ENCODE peak calls at places on chromosomes 16 and 17, in six cellular contexts. E, H, T, L, B and K are unnamed samples. For H3K4me1 and H3K9me3, the result is how much of the 10 kb centered on the place peaks cover.

GRCh38 chr17:47875011-47875471 is 21.0 kb upstream of the SP2 start:
- DNase-seq in E (no peak), H (no peak), T (no peak), L (no peak), B (no peak), K (no peak)

GRCh38 chr16:27739606-27740357 is 189.8 kb downstream of the KATNIP start:
- DNase-seq in E (no peak), H (no peak), T (no peak), L (no peak), B (no peak), K (no peak)

GRCh38 chr16:89040861-89041570 is 52.6 kb upstream of the ACSF3 start:
- DNase-seq in E (peak), H (no peak), T (no peak), L (no peak), B (no peak), K (no peak)

GRCh38 chr16:4686497-4687210 is 6.7 kb upstream of the NUDT16L1 start:
- DNase-seq in E (no peak), H (no peak), T (no peak), L (no peak), B (no peak), K (no peak)

GRCh38 chr17:74478369-74479100 is 12.1 kb downstream of the CD300A start:
- DNase-seq in E (peak), H (no peak), T (no peak), L (no peak), B (peak), K (no peak)

GRCh38 chr17:17403899-17404576 is 72.8 kb upstream of the MED9 start:
- DNase-seq in E (no peak), H (no peak), T (no peak), L (no peak), B (no peak), K (no peak)

GRCh38 chr16:55508941-55509920 is at the start of gene LPCAT2:
- DNase-seq in E (peak), H (no peak), T (no peak), L (no peak), B (peak), K (peak)

GRCh38 chr16:87461466-87461975 is 31.3 kb downstream of the ZCCHC14 start:
- DNase-seq in E (peak), H (peak), T (peak), L (peak), B (peak), K (no peak)

GRCh38 chr17:79626156-79626890 is 15.5 kb upstream of the RBFOX3 start:
- DNase-seq in E (peak), H (peak), T (peak), L (no peak), B (peak), K (peak)

GRCh38 chr17:19876524-19877161 is 8.9 kb upstream of the ULK2 start:
- DNase-seq in E (peak), H (no peak), T (peak), L (no peak), B (peak), K (no peak)

GRCh38 chr17:15377608-15378007 is 36.2 kb upstream of the TEKT3 start:
- DNase-seq in E (no peak), H (no peak), T (no peak), L (no peak), B (no peak), K (peak)

GRCh38 chr17:45302649-45303173 is 14.1 kb downstream of the MAP3K14 start:
- DNase-seq in E (no peak), H (no peak), T (no peak), L (no peak), B (no peak), K (no peak)

GRCh38 chr16:27474921-27475320 is 72.9 kb downstream of the IL21R start:
- DNase-seq in E (peak), H (no peak), T (no peak), L (no peak), B (no peak), K (no peak)

GRCh38 chr17:76132574-76133338 is 8.3 kb downstream of the FOXJ1 start:
- DNase-seq in E (no peak), H (no peak), T (no peak), L (no peak), B (peak), K (no peak)

GRCh38 chr16:89319883-89320716 is 102.6 kb downstream of the ZNF778 start:
- DNase-seq in E (peak), H (no peak), T (no peak), L (peak), B (no peak), K (no peak)

GRCh38 chr16:84526794-84527485 is 22.5 kb upstream of the MEAK7 start:
- DNase-seq in E (peak), H (no peak), T (no peak), L (no peak), B (no peak), K (no peak)

GRCh38 chr17:59165933-59166342 is 10.4 kb downstream of the PRR11 start:
- DNase-seq in E (no peak), H (peak), T (no peak), L (no peak), B (no peak), K (no peak)

GRCh38 chr17:73613947-73614655 is 30.1 kb downstream of the SDK2 start:
- DNase-seq in E (no peak), H (no peak), T (no peak), L (no peak), B (no peak), K (no peak)

GRCh38 chr16:48013476-48013875 is 142.3 kb downstream of the ABCC12 start:
- DNase-seq in E (no peak), H (peak), T (no peak), L (no peak), B (no peak), K (no peak)

GRCh38 chr16:85851034-85851780 is 47.8 kb upstream of the IRF8 start:
- DNase-seq in E (no peak), H (no peak), T (no peak), L (no peak), B (no peak), K (no peak)

GRCh38 chr16:80323187-80323807 is 217.5 kb upstream of the DYNLRB2 start:
- DNase-seq in E (no peak), H (no peak), T (no peak), L (no peak), B (no peak), K (peak)

GRCh38 chr17:66268247-66268927 is 34.0 kb upstream of the PRKCA start:
- DNase-seq in E (no peak), H (no peak), T (no peak), L (no peak), B (no peak), K (no peak)

GRCh38 chr17:28053044-28053670 is 10.7 kb downstream of the NLK start:
- DNase-seq in E (no peak), H (no peak), T (no peak), L (no peak), B (no peak), K (no peak)

GRCh38 chr17:28056276-28056620 is 13.8 kb downstream of the NLK start:
- DNase-seq in E (no peak), H (no peak), T (no peak), L (no peak), B (no peak), K (no peak)

GRCh38 chr17:28055546-28056275 is 13.2 kb downstream of the NLK start:
- DNase-seq in E (no peak), H (no peak), T (no peak), L (no peak), B (no peak), K (no peak)

GRCh38 chr17:28057731-28058246 is 15.3 kb downstream of the NLK start:
- DNase-seq in E (no peak), H (no peak), T (no peak), L (no peak), B (no peak), K (no peak)

GRCh38 chr17:28053725-28054124 is 11.2 kb downstream of the NLK start:
- DNase-seq in E (no peak), H (no peak), T (no peak), L (no peak), B (no peak), K (no peak)
- H3K4me1 ChIP-seq in E (under half), H (under half), T (under half), L (under half), B (under half), K (half or more)

GRCh38 chr17:52465407-52465806 is 306.9 kb upstream of the CA10 start:
- DNase-seq in E (no peak), H (no peak), T (no peak), L (no peak), B (no peak), K (no peak)

GRCh38 chr17:52470553-52470952 is 312.0 kb upstream of the CA10 start:
- DNase-seq in E (no peak), H (no peak), T (no peak), L (no peak), B (no peak), K (no peak)
- H3K9me3 ChIP-seq in E (under half), H (under half), T (under half), L (under half), B (under half), K (under half)

GRCh38 chr17:520447-521167 is 168.0 kb upstream of the RPH3AL start:
- DNase-seq in E (no peak), H (no peak), T (no peak), L (no peak), B (no peak), K (no peak)
- H3K27ac ChIP-seq in E (no peak), H (no peak), T (no peak), L (no peak), B (no peak), K (no peak)

GRCh38 chr17:6069611-6070279 is 434 bp upstream of the WSCD1 start:
- DNase-seq in E (no peak), H (no peak), T (no peak), L (no peak), B (no peak), K (no peak)
- H3K4me1 ChIP-seq in E (under half), H (under half), T (under half), L (under half), B (under half), K (under half)